ENCODE peak calls at places on chromosomes 2 and 18, in ten cellular contexts. B is cardiac muscle cell; Z is CD8-positive, alpha-beta T cell; W is heart right ventricle; J is left lung; Q is K562; D is colonic mucosa; E is spleen; R is heart left ventricle; S is body of pancreas. X is an unnamed sample. For H3K9me3, the result is how much of the 10 kb centered on the place peaks cover.

GRCh38 chr18:5542393-5543035 is 1.3 kb downstream of the EPB41L3 start:
- DNase-seq in B (peak), Z (no peak), W (peak), J (peak), Q (no peak), D (peak), E (peak), R (peak), S (no peak), X (no peak)

GRCh38 chr2:25297738-25298137 is 44.0 kb downstream of the DNMT3A start:
- DNase-seq in B (no peak), Z (no peak), W (no peak), J (no peak), Q (peak), D (no peak), E (no peak), R (no peak), S (no peak), X (no peak)

GRCh38 chr18:34242739-34243138 is 18.0 kb upstream of the NOL4 start:
- DNase-seq in B (no peak), Z (no peak), W (no peak), J (no peak), Q (no peak), D (no peak), E (no peak), R (no peak), S (no peak), X (no peak)

GRCh38 chr2:65299246-65299645 is 71.6 kb downstream of the ACTR2 start:
- DNase-seq in B (no peak), Z (peak), W (no peak), J (no peak), Q (peak), D (no peak), E (no peak), R (no peak), S (no peak), X (no peak)

GRCh38 chr2:104812281-104812680 is 41.6 kb upstream of the POU3F3 start:
- DNase-seq in B (no peak), Z (no peak), W (no peak), J (no peak), Q (no peak), D (no peak), E (no peak), R (no peak), S (no peak), X (no peak)

GRCh38 chr2:170155723-170156253 is 22.2 kb upstream of the MYO3B start:
- DNase-seq in B (peak), Z (no peak), W (no peak), J (no peak), Q (no peak), D (no peak), E (no peak), R (no peak), S (no peak), X (no peak)

GRCh38 chr2:96082211-96083063 is 33.9 kb downstream of the ADRA2B start:
- DNase-seq in B (no peak), Z (no peak), W (peak), J (no peak), Q (no peak), D (peak), E (peak), R (no peak), S (no peak), X (no peak)

GRCh38 chr2:71796174-71796592 is 342.8 kb downstream of the DYSF start:
- DNase-seq in B (peak), Z (no peak), W (no peak), J (no peak), Q (no peak), D (no peak), E (peak), R (no peak), S (no peak), X (no peak)

GRCh38 chr2:122748552-122749011 is 993.1 kb downstream of the TSN start:
- DNase-seq in B (no peak), Z (no peak), W (no peak), J (no peak), Q (no peak), D (no peak), E (no peak), R (no peak), S (no peak), X (no peak)

GRCh38 chr18:73199151-73199550 is 331.4 kb upstream of the NETO1 start:
- DNase-seq in B (no peak), Z (no peak), W (no peak), J (no peak), Q (no peak), D (no peak), E (no peak), R (no peak), S (no peak), X (peak)

GRCh38 chr2:109129356-109129920 is 433 bp downstream of the SH3RF3 start:
- DNase-seq in B (peak), Z (no peak), W (no peak), J (no peak), Q (no peak), D (peak), E (peak), R (peak), S (no peak), X (no peak)

GRCh38 chr2:176246324-176246723 is 22.9 kb upstream of the MTX2 start:
- DNase-seq in B (no peak), Z (no peak), W (no peak), J (no peak), Q (no peak), D (no peak), E (no peak), R (no peak), S (no peak), X (no peak)

GRCh38 chr2:118251427-118251826 is 163.2 kb downstream of the INSIG2 start:
- DNase-seq in B (peak), Z (no peak), W (peak), J (no peak), Q (no peak), D (no peak), E (no peak), R (no peak), S (no peak), X (no peak)

GRCh38 chr2:60581461-60582282 is 28.2 kb upstream of the BCL11A start:
- DNase-seq in B (peak), Z (peak), W (peak), J (peak), Q (peak), D (peak), E (peak), R (peak), S (peak), X (peak)

GRCh38 chr2:70942900-70943871 is 7.5 kb downstream of the ATP6V1B1 start:
- DNase-seq in B (peak), Z (no peak), W (no peak), J (no peak), Q (no peak), D (no peak), E (peak), R (no peak), S (no peak), X (peak)

GRCh38 chr2:34251578-34251977 is 652.5 kb upstream of the FAM98A start:
- DNase-seq in B (no peak), Z (no peak), W (no peak), J (no peak), Q (no peak), D (no peak), E (no peak), R (no peak), S (no peak), X (no peak)

GRCh38 chr18:2316082-2316481 is 255.2 kb downstream of the METTL4 start:
- DNase-seq in B (no peak), Z (no peak), W (no peak), J (no peak), Q (no peak), D (no peak), E (no peak), R (no peak), S (no peak), X (no peak)

GRCh38 chr2:229930656-229931055 is 8.4 kb downstream of the FBXO36 start:
- DNase-seq in B (no peak), Z (no peak), W (no peak), J (no peak), Q (no peak), D (no peak), E (no peak), R (no peak), S (no peak), X (no peak)

GRCh38 chr2:68385232-68385906 is 20.3 kb downstream of the PLEK start:
- DNase-seq in B (no peak), Z (peak), W (no peak), J (no peak), Q (no peak), D (no peak), E (peak), R (no peak), S (no peak), X (no peak)

GRCh38 chr2:170892391-170892951 is 36.6 kb upstream of the GORASP2 start:
- DNase-seq in B (no peak), Z (no peak), W (no peak), J (no peak), Q (no peak), D (no peak), E (no peak), R (no peak), S (no peak), X (no peak)

GRCh38 chr2:216114476-216115223 is 5.5 kb downstream of the XRCC5 start:
- DNase-seq in B (peak), Z (peak), W (peak), J (peak), Q (peak), D (peak), E (peak), R (peak), S (peak), X (peak)

GRCh38 chr18:77008006-77008405 is 124.6 kb downstream of the MBP start:
- DNase-seq in B (no peak), Z (no peak), W (no peak), J (no peak), Q (no peak), D (no peak), E (no peak), R (no peak), S (no peak), X (no peak)

GRCh38 chr2:216664593-216665034 is 30.7 kb downstream of the IGFBP5 start:
- DNase-seq in B (no peak), Z (no peak), W (no peak), J (no peak), Q (peak), D (no peak), E (no peak), R (no peak), S (no peak), X (no peak)

GRCh38 chr2:241551998-241552737 is 6.4 kb upstream of the BOK start:
- DNase-seq in B (no peak), Z (no peak), W (no peak), J (no peak), Q (no peak), D (no peak), E (no peak), R (no peak), S (no peak), X (no peak)

GRCh38 chr2:241551599-241551997 is 6.9 kb upstream of the BOK start:
- DNase-seq in B (no peak), Z (no peak), W (no peak), J (no peak), Q (no peak), D (no peak), E (no peak), R (no peak), S (no peak), X (no peak)

GRCh38 chr2:241553512-241553830 is 5.1 kb upstream of the BOK start:
- DNase-seq in B (no peak), Z (no peak), W (no peak), J (no peak), Q (no peak), D (no peak), E (no peak), R (no peak), S (no peak), X (no peak)

GRCh38 chr2:241548451-241548835 is 10.1 kb upstream of the BOK start:
- DNase-seq in B (no peak), Z (no peak), W (no peak), J (peak), Q (no peak), D (no peak), E (peak), R (no peak), S (no peak), X (no peak)

GRCh38 chr2:241550616-241551580 is 7.6 kb upstream of the BOK start:
- DNase-seq in B (no peak), Z (no peak), W (no peak), J (no peak), Q (no peak), D (no peak), E (no peak), R (no peak), S (no peak), X (no peak)
- H3K4me3 ChIP-seq in B (no peak), Z (no peak), W (no peak), J (no peak), Q (no peak), D (no peak), E (no peak), R (no peak), S (no peak), X (no peak)

DNA sequence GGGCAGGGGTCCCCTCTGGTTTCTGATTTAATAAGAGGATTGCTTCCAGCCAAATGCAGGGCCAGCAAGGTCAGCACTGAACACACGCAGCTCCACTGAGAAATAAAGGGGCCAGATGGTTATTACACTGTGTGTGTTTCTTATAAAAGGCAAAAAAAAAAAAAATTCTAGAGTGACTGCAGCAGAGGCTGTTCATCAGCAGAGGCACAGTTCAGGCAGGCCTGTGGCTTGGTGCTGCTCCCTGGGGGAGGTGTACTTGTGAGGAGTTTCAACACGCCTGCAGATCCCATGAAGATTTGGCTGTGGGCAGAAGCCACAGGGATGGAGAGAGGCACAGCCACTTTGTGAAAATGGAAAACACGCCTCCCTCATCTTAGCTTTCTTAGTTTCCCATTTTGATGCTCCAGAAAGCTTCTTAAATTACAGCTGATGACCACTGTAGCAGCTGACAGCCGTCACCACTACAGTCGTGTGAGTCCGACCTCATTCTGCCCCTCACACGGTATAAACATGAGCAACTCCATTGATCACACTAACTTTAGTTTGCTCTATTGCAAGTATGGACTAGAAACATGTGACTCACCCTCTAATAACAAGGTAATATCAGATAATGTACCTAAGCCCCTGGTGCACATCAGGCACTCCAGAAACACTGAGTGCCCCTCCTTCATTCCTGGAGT is 726.5 kb upstream of the RAB6C start:
- DNase-seq in B (no peak), Z (no peak), W (no peak), J (no peak), Q (no peak), D (no peak), E (no peak), R (no peak), S (no peak), X (no peak)
- TF ChIP-seq CTCF in B (no peak), Z (no peak), W (no peak), J (no peak), Q (no peak), D (no peak), E (no peak), R (no peak), S (no peak), X (no peak)

GRCh38 chr18:79644666-79645057 is 34.9 kb upstream of the CTDP1 start:
- DNase-seq in B (no peak), Z (no peak), W (no peak), J (no peak), Q (no peak), D (no peak), E (no peak), R (no peak), S (no peak), X (peak)
- H3K9me3 ChIP-seq in B (under half), Z (under half), W (under half), J (under half), Q (under half), D (under half), E (under half), R (under half), S (under half), X (under half)

DNA sequence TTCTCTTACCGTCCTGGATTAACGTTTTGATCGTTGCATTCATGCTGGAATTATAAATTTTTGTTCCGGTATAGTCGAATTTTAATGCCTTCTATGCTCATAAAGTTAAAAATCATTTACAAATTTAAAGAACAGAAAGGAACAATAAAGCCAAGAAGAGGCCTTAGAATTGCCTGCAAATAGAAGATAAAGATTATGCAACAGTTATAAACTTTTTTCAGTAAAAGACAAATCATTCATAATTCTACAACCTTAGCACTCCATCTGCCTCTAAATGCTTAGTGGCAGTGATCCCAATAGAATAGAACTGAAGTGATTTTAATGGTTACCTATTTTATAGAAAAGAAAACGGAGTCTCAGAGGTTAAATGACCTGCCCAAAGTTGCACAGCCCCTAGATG is 211.2 kb downstream of the AGPS start:
- DNase-seq in B (no peak), Z (no peak), W (no peak), J (no peak), Q (no peak), D (no peak), E (no peak), R (no peak), S (no peak), X (no peak)
- H3K4me3 ChIP-seq in B (no peak), Z (no peak), W (no peak), J (no peak), Q (no peak), D (no peak), E (no peak), R (no peak), S (no peak), X (no peak)

GRCh38 chr2:74474899-74475298 is 2.4 kb upstream of the MRPL53 start:
- DNase-seq in B (no peak), Z (no peak), W (no peak), J (no peak), Q (peak), D (no peak), E (peak), R (no peak), S (no peak), X (no peak)
- TF ChIP-seq CTCF in B (peak), Z (no peak), W (peak), J (no peak), Q (peak), D (no peak), E (no peak), R (no peak), S (no peak), X (peak)

GRCh38 chr2:210113636-210114235 is 57.5 kb downstream of the KANSL1L start:
- DNase-seq in B (no peak), Z (no peak), W (no peak), J (no peak), Q (no peak), D (no peak), E (no peak), R (no peak), S (no peak), X (no peak)

DNA sequence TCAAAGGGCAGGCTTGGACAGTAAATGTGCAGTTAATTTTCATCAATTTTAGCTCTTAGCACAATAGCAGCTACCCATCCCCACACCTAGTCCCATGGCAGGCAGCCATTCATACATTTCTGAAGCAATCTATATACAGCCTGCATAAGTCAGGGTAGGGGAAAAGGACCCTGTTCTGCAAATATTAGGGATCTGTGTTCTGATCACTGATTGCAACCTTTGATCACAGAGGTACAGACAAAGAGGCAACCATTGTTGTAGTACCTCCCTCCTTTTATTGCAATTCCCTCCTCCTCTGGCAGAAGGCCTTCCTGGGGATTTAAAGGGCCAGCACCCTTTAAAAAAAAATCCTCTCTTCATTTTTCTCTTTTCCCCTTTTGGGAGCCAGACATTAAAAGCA is 58.3 kb downstream of the KANSL1L start:
- DNase-seq in B (no peak), Z (no peak), W (no peak), J (no peak), Q (no peak), D (no peak), E (no peak), R (no peak), S (no peak), X (no peak)
- H3K9me3 ChIP-seq in B (under half), Z (under half), W (under half), J (under half), Q (under half), D (under half), E (under half), R (under half), S (under half), X (under half)

DNA sequence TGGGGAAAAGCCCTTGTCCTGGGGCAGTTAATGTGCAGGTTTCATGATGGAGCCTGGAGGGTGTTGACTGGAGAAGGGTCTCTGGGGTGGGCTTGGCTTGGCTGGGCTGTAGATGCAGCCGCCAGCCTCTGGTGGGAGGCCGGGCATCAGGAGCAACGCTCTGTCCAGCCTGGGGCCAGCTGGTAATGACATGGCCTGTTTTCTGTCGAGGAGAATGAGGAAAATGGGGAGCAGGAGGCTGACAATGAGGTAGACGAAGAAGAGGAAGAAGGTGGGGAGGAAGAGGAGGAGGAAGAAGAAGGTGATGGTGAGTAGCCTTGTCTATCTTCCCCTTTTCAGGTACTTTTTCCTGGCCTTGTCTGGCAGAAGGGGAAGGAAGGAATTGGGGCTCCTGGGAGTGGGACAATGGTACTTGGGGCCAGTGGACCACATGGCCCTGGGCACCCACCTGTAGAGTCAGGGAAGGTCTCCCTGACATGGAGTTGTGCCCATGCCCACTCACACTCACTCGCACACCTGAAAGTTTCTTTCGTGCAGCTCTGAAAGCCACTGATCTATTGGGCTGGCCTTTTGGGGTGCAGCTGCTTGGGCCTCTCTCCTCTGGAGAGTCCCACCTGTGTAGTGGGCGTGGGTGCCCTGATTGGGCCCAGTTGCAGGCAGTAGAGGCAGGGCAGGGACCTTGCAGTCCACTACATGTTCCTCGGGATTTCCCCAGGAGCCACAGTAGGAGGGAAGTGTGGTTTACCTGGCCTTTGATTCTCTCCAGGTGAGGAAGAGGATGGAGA is 3.5 kb downstream of the PTMA start:
- DNase-seq in B (no peak), Z (peak), W (no peak), J (no peak), Q (no peak), D (no peak), E (peak), R (no peak), S (no peak), X (no peak)
- H3K4me3 ChIP-seq in B (peak), Z (peak), W (peak), J (peak), Q (peak), D (peak), E (peak), R (peak), S (peak), X (peak)

DNA sequence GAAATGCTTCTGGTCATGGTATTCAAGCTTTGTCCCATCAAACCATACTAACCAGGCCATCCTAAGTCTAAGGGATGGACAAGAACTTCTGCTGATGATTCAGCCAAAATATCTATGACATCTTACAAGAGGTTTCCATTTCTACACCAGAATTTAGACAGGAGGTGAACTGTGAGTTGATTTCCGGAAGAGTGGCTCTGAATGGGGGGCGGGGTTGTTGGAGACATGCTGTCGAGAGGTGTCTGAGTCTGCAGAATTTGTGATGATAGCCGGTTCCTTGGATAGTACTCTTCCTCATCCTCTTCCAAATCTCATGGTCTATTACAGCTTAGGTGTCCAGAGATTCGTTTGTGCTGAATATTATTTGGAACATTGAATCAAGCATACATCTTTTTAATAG is 408.7 kb upstream of the TCF4 start:
- DNase-seq in B (no peak), Z (no peak), W (no peak), J (no peak), Q (no peak), D (no peak), E (no peak), R (no peak), S (no peak), X (no peak)
- TF ChIP-seq CTCF in B (no peak), Z (no peak), W (no peak), J (no peak), Q (no peak), D (no peak), E (no peak), R (no peak), S (no peak), X (no peak)

GRCh38 chr2:226095058-226095457 is 695.5 kb downstream of the NYAP2 start:
- DNase-seq in B (no peak), Z (no peak), W (no peak), J (no peak), Q (no peak), D (no peak), E (no peak), R (no peak), S (no peak), X (no peak)
- H3K9me3 ChIP-seq in B (under half), Z (under half), W (under half), J (under half), Q (under half), D (under half), E (under half), R (under half), S (under half), X (under half)

X was measured in AG04450.